ENCODE peak calls at places on chromosomes 16 and 17, in seven cellular contexts. G is K562, P is HCT116, S is H1, D is HepG2, H is SK-N-SH, O is GM12878. I is an unnamed sample. For H3K4me1, the result is how much of the 10 kb centered on the place peaks cover.

GRCh38 chr17:19723967-19724366 is 7.6 kb upstream of the SLC47A2 start:
- DNase-seq in S (no peak), O (no peak), H (no peak), G (no peak), P (no peak), D (no peak), I (no peak)

GRCh38 chr17:37399404-37399803 is 7.2 kb downstream of the ACACA start:
- DNase-seq in D (no peak), P (no peak), G (no peak), O (no peak), H (no peak), S (no peak), I (no peak)

GRCh38 chr17:49180303-49180702 is 30.1 kb downstream of the GNGT2 start:
- DNase-seq in D (peak), H (peak), O (peak), G (peak), P (peak), S (no peak), I (no peak)

GRCh38 chr16:27611340-27611739 is 61.4 kb downstream of the KATNIP start:
- DNase-seq in G (no peak), S (no peak), H (no peak), P (no peak), D (no peak), O (no peak), I (no peak)

GRCh38 chr17:1732241-1733046 is 7.9 kb downstream of the WDR81 start:
- DNase-seq in H (no peak), O (no peak), P (no peak), D (no peak), S (no peak), G (no peak), I (no peak)

GRCh38 chr17:75365009-75365930 is 40.2 kb downstream of the GRB2 start:
- DNase-seq in D (no peak), G (no peak), O (no peak), P (no peak), H (peak), S (no peak), I (no peak)

GRCh38 chr17:49193513-49194296 is 16.7 kb downstream of the GNGT2 start:
- DNase-seq in O (peak), G (peak), H (peak), P (peak), D (no peak), S (no peak), I (no peak)

GRCh38 chr16:27892879-27893278 is 170.6 kb downstream of the GSG1L start:
- DNase-seq in D (no peak), H (no peak), P (peak), O (no peak), G (no peak), S (peak), I (no peak)

GRCh38 chr16:19886061-19886792 is 1.6 kb upstream of the GPRC5B start:
- DNase-seq in H (peak), O (peak), G (peak), D (peak), P (peak), S (peak), I (peak)

GRCh38 chr17:19644493-19645210 is 3.9 kb upstream of the ALDH3A2 start:
- DNase-seq in G (no peak), S (no peak), P (no peak), D (no peak), H (no peak), O (no peak), I (no peak)

GRCh38 chr16:88539261-88539651 is 30.9 kb upstream of the ZC3H18 start:
- DNase-seq in O (no peak), P (no peak), S (no peak), D (no peak), G (no peak), H (no peak), I (no peak)

GRCh38 chr16:9378876-9379275 is 287.4 kb downstream of the HAPSTR1 start:
- DNase-seq in O (no peak), P (no peak), S (no peak), H (no peak), D (peak), G (no peak), I (no peak)

GRCh38 chr16:89349947-89350633 is 132.6 kb downstream of the ZNF778 start:
- DNase-seq in S (no peak), P (no peak), G (no peak), D (no peak), H (no peak), O (no peak), I (no peak)

GRCh38 chr16:55667753-55668152 is 12.0 kb downstream of the SLC6A2 start:
- DNase-seq in D (no peak), G (no peak), O (no peak), P (no peak), H (no peak), S (no peak), I (no peak)

GRCh38 chr17:40020146-40020545 is 4.9 kb downstream of the CSF3 start:
- DNase-seq in P (no peak), H (peak), S (no peak), O (no peak), G (no peak), D (no peak), I (no peak)

GRCh38 chr16:72246423-72246822 is 74.5 kb upstream of the PMFBP1 start:
- DNase-seq in H (no peak), S (no peak), G (no peak), O (peak), P (no peak), D (no peak), I (no peak)

GRCh38 chr16:17260271-17260849 is 210.4 kb downstream of the XYLT1 start:
- DNase-seq in P (no peak), H (no peak), O (no peak), D (no peak), G (no peak), S (no peak), I (no peak)

GRCh38 chr16:68760671-68761275 is 23.7 kb downstream of the CDH1 start:
- DNase-seq in S (no peak), D (peak), P (no peak), G (peak), H (no peak), O (peak), I (no peak)
- TF ChIP-seq YY1 in S (no peak), D (no peak), P (no peak), G (no peak), H (no peak), O (no peak), I (no peak)

DNA sequence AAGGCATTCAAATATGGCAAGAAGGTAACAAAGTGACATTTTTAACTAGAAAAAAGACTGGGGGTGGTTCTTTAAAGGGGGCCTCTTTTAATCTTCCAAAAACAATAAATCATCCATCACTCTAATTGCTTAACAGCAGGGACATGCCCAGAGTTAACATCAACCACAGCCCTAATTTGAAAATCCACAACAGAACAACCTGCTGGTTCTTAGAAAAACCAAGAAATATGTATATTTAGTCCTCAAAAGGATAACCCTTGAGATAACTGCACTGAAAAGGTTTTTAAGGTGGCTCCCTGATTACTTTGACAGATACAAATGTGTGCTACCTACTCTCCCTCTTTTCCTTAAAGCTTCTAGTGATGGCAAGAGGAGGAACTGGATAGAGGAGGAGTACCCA is 54.4 kb downstream of the N4BP1 start:
- DNase-seq in O (no peak), D (no peak), H (no peak), P (no peak), G (no peak), S (no peak), I (no peak)
- H3K4me1 ChIP-seq in O (under half), D (under half), H (under half), P (under half), G (under half), S (under half), I (under half)

DNA sequence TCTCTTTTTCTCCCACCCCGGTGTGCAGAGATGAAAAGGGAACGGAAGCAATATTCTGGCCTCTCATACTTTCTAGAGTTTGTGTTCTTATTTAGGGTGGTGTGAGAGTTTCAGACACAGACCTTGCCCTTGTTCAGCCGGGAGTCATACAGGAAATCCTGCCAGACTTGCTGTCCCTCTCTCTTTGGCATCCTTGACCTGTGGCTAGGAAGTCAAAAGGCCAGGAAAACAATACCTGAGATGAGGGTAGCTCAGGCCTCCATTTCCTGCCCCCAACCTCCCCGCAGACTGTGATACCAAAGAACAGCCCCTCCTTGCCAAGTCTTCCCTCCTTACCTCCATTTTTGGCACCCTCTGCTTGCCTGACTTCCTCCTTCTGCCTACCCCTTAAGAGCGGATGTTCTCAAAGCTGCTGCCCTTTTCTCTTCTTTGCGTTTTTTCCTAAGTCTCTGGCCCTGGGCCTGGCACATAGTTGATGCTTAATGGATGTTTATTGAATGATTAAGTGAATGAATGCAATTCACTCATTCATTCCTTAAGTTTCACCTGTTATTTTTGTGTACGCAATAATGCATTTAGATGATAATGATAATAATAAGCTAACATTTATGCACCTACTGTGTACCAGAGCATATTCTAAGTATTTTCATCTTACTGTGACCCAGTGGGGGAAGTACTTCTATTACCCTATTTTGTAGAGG is 4.6 kb downstream of the CCL5 start:
- DNase-seq in G (no peak), H (no peak), O (peak), D (peak), P (no peak), S (no peak), I (no peak)
- H3K4me3 ChIP-seq in G (no peak), H (no peak), O (no peak), D (no peak), P (no peak), S (no peak), I (no peak)

GRCh38 chr17:76883744-76884525 is 15.7 kb downstream of the MGAT5B start:
- DNase-seq in H (no peak), S (no peak), O (no peak), D (no peak), P (no peak), G (no peak), I (no peak)
- TF ChIP-seq YY1 in H (no peak), S (no peak), O (no peak), D (no peak), P (no peak), G (no peak), I (no peak)

GRCh38 chr17:17781591-17782424 is 55.0 kb downstream of the SREBF1 start:
- DNase-seq in O (no peak), H (peak), P (no peak), S (no peak), D (no peak), G (no peak), I (no peak)
- H3K4me1 ChIP-seq in O (under half), H (under half), P (under half), S (under half), D (half or more), G (under half), I (under half)

GRCh38 chr17:17789828-17790672 is 46.7 kb downstream of the SREBF1 start:
- DNase-seq in D (no peak), S (no peak), O (no peak), P (no peak), H (peak), G (no peak), I (no peak)
- H3K4me3 ChIP-seq in D (no peak), S (no peak), O (no peak), P (no peak), H (no peak), G (no peak), I (no peak)

GRCh38 chr17:78272181-78272913 is 40.9 kb downstream of the TMEM235 start:
- DNase-seq in D (no peak), H (peak), S (no peak), G (peak), O (no peak), P (no peak), I (no peak)
- TF ChIP-seq YY1 in D (no peak), H (no peak), S (peak), G (no peak), O (no peak), P (no peak), I (no peak)

GRCh38 chr17:63621684-63622570 is at the start of gene MAP3K3:
- DNase-seq in O (peak), P (peak), S (peak), D (peak), H (peak), G (peak), I (peak)

GRCh38 chr17:63622571-63623390 is 564 bp downstream of the MAP3K3 start:
- DNase-seq in O (no peak), S (no peak), G (peak), H (peak), D (peak), P (no peak), I (no peak)

GRCh38 chr17:63626551-63627228 is 4.5 kb downstream of the MAP3K3 start:
- DNase-seq in O (no peak), G (no peak), H (no peak), P (no peak), S (no peak), D (no peak), I (no peak)

GRCh38 chr17:63621229-63621683 is 961 bp upstream of the MAP3K3 start:
- DNase-seq in H (no peak), D (no peak), G (no peak), P (no peak), O (no peak), S (no peak), I (no peak)

DNA sequence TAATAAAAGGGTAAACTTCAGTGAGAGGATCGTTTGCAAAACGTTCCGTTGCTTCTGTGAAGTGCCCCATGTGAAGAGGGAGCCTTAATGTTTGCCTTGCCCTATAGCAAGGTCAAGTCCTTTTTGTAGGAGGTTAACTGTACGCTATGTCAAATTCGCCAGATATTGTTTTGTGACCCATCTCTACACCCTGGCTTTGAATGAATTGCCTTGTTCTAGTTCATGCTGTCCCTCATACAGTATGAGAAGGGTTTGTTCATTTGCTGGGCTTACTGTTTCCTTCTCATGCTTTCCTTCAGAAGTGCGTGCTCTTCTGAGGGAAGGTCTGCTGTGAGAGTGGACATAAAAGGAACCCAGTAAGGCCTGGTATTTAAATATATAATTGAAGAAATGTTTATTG is 1.6 kb downstream of the MAP3K3 start:
- DNase-seq in O (no peak), S (no peak), D (no peak), H (no peak), G (no peak), P (no peak), I (no peak)
- H3K4me1 ChIP-seq in O (under half), S (under half), D (under half), H (under half), G (under half), P (under half), I (under half)